ENCODE peak calls at places on chromosomes 13 and 19, in seven cellular contexts. A is uterus; S is stimulated activated CD4-positive, alpha-beta T cell treated with anti-CD3 and anti-CD28 coated beads, Interleukin-1b, Interleukin-23, amount 100 ng/mL, for 24 hours; B is mesendoderm; K is germinal center; P is progenitor cell of endocrine pancreas; M is mesenchymal stem cell. O is an unnamed sample.

GRCh38 chr19:21468791-21469190 is 36.6 kb upstream of the ZNF429 start:
- DNase-seq in K (no peak), B (peak), P (no peak), S (no peak), A (no peak), M (no peak), O (no peak)

GRCh38 chr13:32262619-32263018 is 52.5 kb downstream of the ZAR1L start:
- DNase-seq in B (no peak), A (no peak), P (no peak), S (no peak), K (no peak), M (no peak), O (no peak)

GRCh38 chr13:100129605-100130004 is 40.7 kb downstream of the PCCA start:
- DNase-seq in K (peak), B (peak), A (no peak), M (no peak), P (no peak), S (no peak), O (no peak)

GRCh38 chr19:53971608-53972007 is 8.9 kb downstream of the CACNG8 start:
- DNase-seq in S (no peak), M (no peak), K (no peak), A (no peak), B (no peak), P (no peak), O (no peak)

GRCh38 chr19:13160557-13160956 is 10.3 kb downstream of the IER2 start:
- DNase-seq in B (no peak), M (peak), P (no peak), S (no peak), K (no peak), A (no peak), O (no peak)

GRCh38 chr19:24033962-24034342 is 53.0 kb upstream of the ZNF254 start:
- DNase-seq in S (no peak), M (peak), B (peak), A (peak), K (peak), P (no peak), O (no peak)

GRCh38 chr19:10346509-10346908 is 7.1 kb upstream of the ICAM3 start:
- DNase-seq in S (no peak), B (no peak), M (peak), K (no peak), P (no peak), A (no peak), O (no peak)

GRCh38 chr13:113620036-113620435 is 35.5 kb downstream of the TFDP1 start:
- DNase-seq in S (no peak), M (no peak), B (no peak), A (no peak), P (no peak), K (no peak), O (no peak)

GRCh38 chr19:30799854-30800755 is 427.9 kb downstream of the ZNF536 start:
- DNase-seq in K (peak), P (peak), M (peak), A (no peak), S (peak), B (peak), O (no peak)

GRCh38 chr19:18333680-18334079 is 6.7 kb upstream of the PGPEP1 start:
- DNase-seq in M (no peak), A (no peak), B (no peak), K (no peak), P (no peak), S (no peak), O (no peak)

GRCh38 chr19:18119243-18120105 is 21.9 kb downstream of the MAST3 start:
- DNase-seq in K (peak), S (peak), P (no peak), A (no peak), M (no peak), B (no peak), O (no peak)

GRCh38 chr19:15684828-15685227 is 11.9 kb downstream of the CYP4F12 start:
- DNase-seq in P (no peak), M (no peak), K (no peak), A (no peak), S (no peak), B (no peak), O (no peak)

GRCh38 chr19:20271215-20271926 is 104.4 kb downstream of the ZNF486 start:
- DNase-seq in S (no peak), P (no peak), K (peak), M (no peak), A (no peak), B (no peak), O (no peak)

GRCh38 chr13:75636339-75637095 is 387 bp downstream of the LMO7 start:
- DNase-seq in S (peak), P (peak), K (peak), M (peak), B (peak), A (peak), O (no peak)

GRCh38 chr13:82740442-82740841 is 1141.8 kb downstream of the SLITRK1 start:
- DNase-seq in M (no peak), S (no peak), B (no peak), P (no peak), A (no peak), K (no peak), O (no peak)

GRCh38 chr13:94329277-94329676 is 150.2 kb downstream of the DCT start:
- DNase-seq in B (no peak), M (peak), S (no peak), A (peak), K (no peak), P (no peak), O (no peak)

GRCh38 chr19:30097746-30098280 is 155.8 kb downstream of the URI1 start:
- DNase-seq in S (no peak), B (no peak), M (no peak), K (no peak), A (no peak), P (no peak), O (no peak)

O was measured in SK-N-MC.